ENCODE peak calls at places on chromosomes 4 and X, in six cellular contexts. T is sciatic nerve, M is A549, P is astrocyte of the hippocampus, N is NCI-H345, W is neural crest cell. V is an unnamed sample.

GRCh38 chr4:83386931-83387897 is 52.6 kb upstream of the HPSE start:
- DNase-seq in T (no peak), M (no peak), P (peak; percentile 15), N (no peak), W (no peak), V (peak; percentile 14)

GRCh38 chr4:8081621-8082516 is 76.7 kb downstream of the ABLIM2 start:
- DNase-seq in T (no peak), M (no peak), P (no peak), N (peak; percentile 11), W (no peak), V (no peak)

GRCh38 chrX:41779058-41779564 is 55.1 kb downstream of the GPR82 start:
- DNase-seq in T (no peak), M (peak; percentile 79), P (peak; percentile 50), N (peak; percentile 21), W (no peak), V (no peak)

GRCh38 chr4:158710814-158711213 is 12.4 kb downstream of the PPID start:
- DNase-seq in T (no peak), M (peak; percentile 11), P (peak; percentile 35), N (no peak), W (no peak), V (peak; percentile 14)

GRCh38 chr4:2077537-2078460 is 18.7 kb downstream of the NAT8L start:
- DNase-seq in T (peak; percentile 35), M (no peak), P (no peak), N (no peak), W (no peak), V (no peak)

GRCh38 chr4:124938836-124939235 is 226.3 kb upstream of the ANKRD50 start:
- DNase-seq in T (no peak), M (no peak), P (no peak), N (no peak), W (no peak), V (no peak)

GRCh38 chr4:155705664-155706063 is 39.0 kb downstream of the GUCY1A1 start:
- DNase-seq in T (no peak), M (peak; percentile 26), P (peak; percentile 58), N (no peak), W (no peak), V (peak; percentile 91)

GRCh38 chrX:13007519-13008188 is 32.7 kb downstream of the TMSB4X start:
- DNase-seq in T (no peak), M (no peak), P (peak; percentile 74), N (no peak), W (no peak), V (no peak)

GRCh38 chr4:159608434-159608833 is 505.6 kb downstream of the RAPGEF2 start:
- DNase-seq in T (no peak), M (no peak), P (peak; percentile 76), N (no peak), W (no peak), V (no peak)

GRCh38 chrX:47749185-47749967 is 87.3 kb upstream of the ZNF81 start:
- DNase-seq in T (no peak), M (no peak), P (no peak), N (no peak), W (no peak), V (no peak)

GRCh38 chrX:19846995-19847790 is 40.2 kb downstream of the SH3KBP1 start:
- DNase-seq in T (no peak), M (peak; percentile 39), P (peak; percentile 75), N (no peak), W (no peak), V (peak; percentile 86)

GRCh38 chr4:174324246-174324645 is 40.5 kb downstream of the CEP44 start:
- DNase-seq in T (no peak), M (no peak), P (no peak), N (no peak), W (no peak), V (no peak)

GRCh38 chrX:154486052-154486395 is 391 bp downstream of the UBL4A start:
- DNase-seq in T (peak; percentile 70), M (no peak), P (peak; percentile 46), N (no peak), W (no peak), V (peak; percentile 6)

GRCh38 chr4:167274346-167274745 is 40.1 kb upstream of the SPOCK3 start:
- DNase-seq in T (no peak), M (no peak), P (peak; percentile 12), N (no peak), W (no peak), V (no peak)

GRCh38 chr4:183554878-183555585 is 50.2 kb downstream of the ING2 start:
- DNase-seq in T (no peak), M (no peak), P (no peak), N (no peak), W (no peak), V (no peak)

GRCh38 chr4:73919691-73920090 is 50.5 kb downstream of the CXCL1 start:
- DNase-seq in T (no peak), M (no peak), P (peak; percentile 57), N (no peak), W (no peak), V (no peak)

GRCh38 chrX:66602381-66602938 is 36.4 kb downstream of the EDA2R start:
- DNase-seq in T (no peak), M (no peak), P (no peak), N (no peak), W (no peak), V (peak; percentile 12)

GRCh38 chrX:47918274-47918673 is 81.6 kb downstream of the ZNF81 start:
- DNase-seq in T (no peak), M (no peak), P (no peak), N (no peak), W (no peak), V (no peak)

GRCh38 chr4:124386163-124386562 is 326.4 kb downstream of the ANKRD50 start:
- DNase-seq in T (no peak), M (no peak), P (no peak), N (no peak), W (no peak), V (peak; percentile 10)

GRCh38 chr4:168848112-168848511 is 161.9 kb downstream of the CBR4 start:
- DNase-seq in T (no peak), M (no peak), P (no peak), N (no peak), W (no peak), V (no peak)

GRCh38 chrX:53795583-53795982 is 109.1 kb upstream of the HUWE1 start:
- DNase-seq in T (no peak), M (peak; percentile 10), P (peak; percentile 4), N (no peak), W (no peak), V (peak; percentile 74)

GRCh38 chr4:67765928-67766327 is 11.7 kb upstream of the GNRHR start:
- DNase-seq in T (no peak), M (no peak), P (no peak), N (no peak), W (no peak), V (no peak)

GRCh38 chrX:147735364-147735763 is 176.4 kb upstream of the FMR1 start:
- DNase-seq in T (no peak), M (no peak), P (no peak), N (no peak), W (no peak), V (peak; percentile 34)

GRCh38 chr4:7625073-7625472 is 190.3 kb upstream of the PSAPL1 start:
- DNase-seq in T (no peak), M (no peak), P (peak; percentile 67), N (no peak), W (no peak), V (no peak)

GRCh38 chrX:135389243-135389642 is 32.5 kb upstream of the SMIM10L2A start:
- DNase-seq in T (no peak), M (no peak), P (no peak), N (no peak), W (no peak), V (no peak)

V was measured in mesendoderm.